ENCODE peak calls at places on chromosomes 12 and 14, in four cellular contexts. O, Q, N and P are unnamed samples.

GRCh38 chr14:31125231-31125630 is 82.4 kb downstream of the HECTD1 start:
- DNase-seq in O (no peak), Q (no peak), N (no peak), P (no peak)

GRCh38 chr12:52975820-52976573 is 27.1 kb downstream of the KRT18 start:
- DNase-seq in O (no peak), Q (no peak), N (no peak), P (peak; percentile 80)

GRCh38 chr14:50954811-50955372 is 10.6 kb upstream of the PYGL start:
- DNase-seq in O (no peak), Q (peak; percentile 12), N (no peak), P (no peak)

GRCh38 chr12:53738834-53739284 is 11.6 kb upstream of the CALCOCO1 start:
- DNase-seq in O (no peak), Q (no peak), N (no peak), P (no peak)

GRCh38 chr12:48813464-48814312 is 4.6 kb upstream of the CACNB3 start:
- DNase-seq in O (peak; percentile 57), Q (no peak), N (no peak), P (no peak)

GRCh38 chr12:196436-196835 is 17.5 kb downstream of the SLC6A12 start:
- DNase-seq in O (peak; percentile 17), Q (no peak), N (no peak), P (no peak)

GRCh38 chr14:105019861-105020814 is 745 bp downstream of the CDCA4 start:
- DNase-seq in O (peak; percentile 57), Q (no peak), N (no peak), P (peak; percentile 31)

GRCh38 chr12:6604254-6605029 is 2.7 kb downstream of the CHD4 start:
- DNase-seq in O (peak; percentile 52), Q (no peak), N (no peak), P (no peak)

GRCh38 chr14:28055008-28055407 is 711.6 kb upstream of the FOXG1 start:
- DNase-seq in O (no peak), Q (no peak), N (no peak), P (no peak)

GRCh38 chr12:5442251-5443006 is 10.5 kb downstream of the NTF3 start:
- DNase-seq in O (no peak), Q (peak; percentile 18), N (no peak), P (no peak)

GRCh38 chr12:49794811-49795653 is 33.2 kb downstream of the NCKAP5L start:
- DNase-seq in O (no peak), Q (peak; percentile 8), N (no peak), P (peak; percentile 55)

GRCh38 chr12:13234045-13234641 is 37.6 kb downstream of the EMP1 start:
- DNase-seq in O (no peak), Q (peak; percentile 36), N (no peak), P (no peak)

GRCh38 chr12:113852273-113852672 is 113.9 kb downstream of the RBM19 start:
- DNase-seq in O (no peak), Q (no peak), N (no peak), P (no peak)

GRCh38 chr12:90945070-90945649 is 9.8 kb downstream of the CCER1 start:
- DNase-seq in O (no peak), Q (no peak), N (no peak), P (no peak)

GRCh38 chr12:28780096-28780495 is 369.0 kb upstream of the FAR2 start:
- DNase-seq in O (no peak), Q (no peak), N (no peak), P (no peak)

GRCh38 chr12:123271182-123271491 is 519 bp downstream of the CDK2AP1 start:
- DNase-seq in O (peak; percentile 83), Q (peak; percentile 87), N (peak; percentile 81), P (peak; percentile 91)

GRCh38 chr14:89509891-89510290 is 92.9 kb upstream of the FOXN3 start:
- DNase-seq in O (no peak), Q (no peak), N (no peak), P (no peak)

GRCh38 chr12:114403690-114404450 is 2.1 kb downstream of the TBX5 start:
- DNase-seq in O (no peak), Q (no peak), N (no peak), P (peak; percentile 80)

GRCh38 chr12:80053048-80053790 is 46.1 kb upstream of the OTOGL start:
- DNase-seq in O (peak; percentile 91), Q (no peak), N (no peak), P (peak; percentile 85)

GRCh38 chr12:105948331-105948730 is 190.4 kb downstream of the NUAK1 start:
- DNase-seq in O (peak; percentile 50), Q (no peak), N (no peak), P (no peak)

GRCh38 chr12:90682398-90682797 is 272.6 kb downstream of the CCER1 start:
- DNase-seq in O (no peak), Q (no peak), N (no peak), P (peak; percentile 2)

GRCh38 chr14:65709576-65709975 is 297.0 kb downstream of the FUT8 start:
- DNase-seq in O (no peak), Q (no peak), N (no peak), P (no peak)

GRCh38 chr14:62187265-62187664 is 425.0 kb downstream of the SNAPC1 start:
- DNase-seq in O (no peak), Q (no peak), N (no peak), P (no peak)

GRCh38 chr12:54658306-54659264 is 10.4 kb upstream of the DCD start:
- DNase-seq in O (no peak), Q (peak; percentile 63), N (no peak), P (peak; percentile 15)

GRCh38 chr12:56317675-56318074 is 1.9 kb upstream of the CNPY2 start:
- DNase-seq in O (no peak), Q (no peak), N (no peak), P (no peak)

GRCh38 chr12:87368259-87368658 is 660.9 kb downstream of the C12orf50 start:
- DNase-seq in O (no peak), Q (no peak), N (no peak), P (no peak)

GRCh38 chr14:93320489-93320888 is 12.3 kb downstream of the BTBD7 start:
- DNase-seq in O (no peak), Q (no peak), N (no peak), P (no peak)

GRCh38 chr14:32702088-32702487 is 236.6 kb upstream of the NPAS3 start:
- DNase-seq in O (no peak), Q (no peak), N (no peak), P (no peak)

GRCh38 chr14:32698831-32699230 is 239.8 kb upstream of the NPAS3 start:
- DNase-seq in O (no peak), Q (no peak), N (no peak), P (no peak)

GRCh38 chr14:32701475-32701874 is 237.2 kb upstream of the NPAS3 start:
- DNase-seq in O (no peak), Q (no peak), N (no peak), P (no peak)

GRCh38 chr14:32703246-32703645 is 235.4 kb upstream of the NPAS3 start:
- DNase-seq in O (no peak), Q (no peak), N (no peak), P (no peak)

DNA sequence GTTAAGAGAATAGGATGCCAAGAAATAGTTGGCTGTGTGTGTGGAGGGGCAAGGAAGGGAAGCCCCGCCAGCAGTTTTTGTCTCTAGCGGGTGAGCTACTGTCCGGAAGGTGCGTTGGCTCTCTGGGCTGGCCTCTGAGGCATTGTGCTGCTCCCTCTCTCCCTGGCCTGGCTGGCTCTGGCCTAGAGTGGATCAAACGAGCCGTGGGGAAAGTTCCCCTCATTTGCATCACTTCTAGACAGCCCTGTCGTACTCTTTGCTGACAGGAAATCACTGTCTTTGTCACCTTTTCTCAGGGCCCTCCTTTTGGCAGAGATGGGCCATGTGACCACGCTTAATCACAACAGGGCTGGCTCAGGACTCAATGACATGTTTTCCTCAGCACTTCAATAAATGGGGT is 236.1 kb upstream of the NPAS3 start:
- DNase-seq in O (peak; percentile 75), Q (no peak), N (no peak), P (peak; percentile 47)
- H3K27ac ChIP-seq in O (peak overlapping the region; percentile 87), Q (no peak overlapping the region), N (peak overlapping the region; percentile 89), P (peak overlapping the region; percentile 19)

GRCh38 chr12:119673634-119674033 is 5.7 kb downstream of the PRKAB1 start:
- DNase-seq in O (no peak), Q (no peak), N (no peak), P (no peak)
- H3K27ac ChIP-seq in O (no peak overlapping the region), Q (no peak overlapping the region), N (peak overlapping the region; percentile 78), P (peak overlapping the region; percentile 68)

GRCh38 chr14:69852897-69853296 is 26.3 kb upstream of the SMOC1 start:
- DNase-seq in O (no peak), Q (no peak), N (no peak), P (no peak)
- H3K27ac ChIP-seq in O (no peak overlapping the region), Q (no peak overlapping the region), N (no peak overlapping the region), P (no peak overlapping the region)

GRCh38 chr14:70188608-70189540 is at the start of gene SLC8A3:
- DNase-seq in O (no peak), Q (no peak), N (no peak), P (peak; percentile 48)
- H3K27ac ChIP-seq in O (no peak within 1 kb of the TSS), Q (no peak within 1 kb of the TSS), N (no peak within 1 kb of the TSS), P (no peak within 1 kb of the TSS)

GRCh38 chr14:53306926-53307325 is 153.8 kb upstream of the DDHD1 start:
- DNase-seq in O (no peak), Q (no peak), N (no peak), P (no peak)
- H3K27ac ChIP-seq in O (no peak overlapping the region), Q (no peak overlapping the region), N (peak overlapping the region; percentile 22), P (no peak overlapping the region)

DNA sequence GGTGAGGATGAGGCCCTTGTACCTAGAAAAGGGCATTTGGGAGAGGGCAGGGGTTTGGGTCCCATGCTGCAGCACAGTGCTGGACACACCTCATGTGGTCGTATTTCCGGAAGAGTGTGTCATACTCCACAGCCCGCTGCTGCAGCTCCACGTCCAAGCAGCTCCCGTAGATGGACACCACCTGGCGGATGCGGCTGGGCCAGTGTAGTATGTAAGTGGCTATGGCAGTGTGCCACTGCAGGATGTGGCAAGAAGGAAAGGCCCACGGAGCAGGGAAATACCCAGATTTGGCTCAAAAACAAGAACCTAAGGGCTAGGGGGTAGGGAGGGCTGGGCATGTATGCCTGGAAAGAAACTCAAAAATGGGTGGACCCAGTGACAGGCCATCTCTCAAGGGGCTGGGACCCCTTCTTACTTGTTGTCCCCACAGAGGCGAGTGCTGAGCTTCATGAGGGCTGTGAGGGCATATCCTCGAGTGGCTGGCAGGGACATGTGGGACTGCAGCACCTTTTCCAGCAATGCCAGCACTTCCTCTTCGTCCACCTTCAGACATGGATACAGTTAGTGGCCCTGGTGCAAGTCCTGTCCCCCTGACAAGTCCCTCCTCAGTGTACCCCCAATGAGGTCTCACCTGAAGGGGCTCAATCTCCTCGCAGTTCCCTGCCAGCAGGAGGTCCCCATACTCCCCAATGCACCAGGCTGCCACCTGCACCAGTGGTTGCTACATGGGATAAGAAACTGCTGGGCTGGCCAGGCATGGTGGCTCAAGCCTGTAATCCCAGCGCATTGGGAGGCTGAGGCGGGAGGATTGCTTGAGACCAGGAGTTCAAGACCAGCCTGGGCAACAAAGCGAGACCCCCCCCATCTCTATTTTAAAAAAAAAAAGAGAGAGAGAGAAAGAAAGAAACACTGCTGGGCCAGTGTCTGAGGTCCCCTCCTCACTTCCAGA is 5.4 kb downstream of the AP1G2 start:
- DNase-seq in O (no peak), Q (no peak), N (no peak), P (peak; percentile 46)
- H3K27ac ChIP-seq in O (no peak overlapping the region), Q (no peak overlapping the region), N (peak overlapping the region; percentile 76), P (no peak overlapping the region)